ENCODE peak calls at places on chromosomes 11 and 22, in ten cellular contexts. M, N, W, J, L, A, X, V, H and F are unnamed samples.

GRCh38 chr22:47190276-47190956 is 428.0 kb downstream of the TBC1D22A start:
- DNase-seq in M (no peak), N (no peak), W (no peak), J (no peak), L (no peak), A (peak), X (no peak), V (no peak), H (no peak), F (no peak)

GRCh38 chr11:35935390-35935789 is 8.5 kb upstream of the LDLRAD3 start:
- DNase-seq in M (no peak), N (no peak), W (no peak), J (no peak), L (no peak), A (no peak), X (no peak), V (no peak), H (no peak), F (no peak)

GRCh38 chr11:19201737-19202605 is at the start of gene CSRP3:
- DNase-seq in M (peak), N (peak), W (no peak), J (no peak), L (no peak), A (no peak), X (no peak), V (no peak), H (no peak), F (peak)

GRCh38 chr11:112401036-112401769 is 140.5 kb upstream of the PLET1 start:
- DNase-seq in M (no peak), N (peak), W (no peak), J (no peak), L (peak), A (no peak), X (no peak), V (no peak), H (no peak), F (no peak)

GRCh38 chr11:117144477-117145392 is 648 bp downstream of the PAFAH1B2 start:
- DNase-seq in M (peak), N (peak), W (peak), J (peak), L (peak), A (peak), X (peak), V (peak), H (no peak), F (peak)

GRCh38 chr22:46119729-46120419 is 30.5 kb upstream of the PPARA start:
- DNase-seq in M (peak), N (peak), W (peak), J (no peak), L (peak), A (no peak), X (no peak), V (no peak), H (no peak), F (peak)

GRCh38 chr11:60563553-60564235 is 48.5 kb downstream of the MS4A13 start:
- DNase-seq in M (no peak), N (no peak), W (peak), J (no peak), L (peak), A (no peak), X (no peak), V (no peak), H (no peak), F (peak)

GRCh38 chr11:76622481-76623094 is 48.0 kb downstream of the LRRC32 start:
- DNase-seq in M (no peak), N (no peak), W (no peak), J (no peak), L (no peak), A (peak), X (no peak), V (no peak), H (no peak), F (no peak)

GRCh38 chr22:38645430-38645829 is 10.8 kb downstream of the FAM227A start:
- DNase-seq in M (no peak), N (no peak), W (no peak), J (no peak), L (no peak), A (no peak), X (no peak), V (no peak), H (no peak), F (no peak)

GRCh38 chr22:20488946-20489345 is 6.6 kb downstream of the KLHL22 start:
- DNase-seq in M (no peak), N (no peak), W (no peak), J (no peak), L (peak), A (no peak), X (no peak), V (no peak), H (no peak), F (no peak)

GRCh38 chr11:894575-895201 is 15.9 kb downstream of the CHID1 start:
- DNase-seq in M (no peak), N (no peak), W (no peak), J (no peak), L (peak), A (no peak), X (no peak), V (no peak), H (no peak), F (no peak)

DNA sequence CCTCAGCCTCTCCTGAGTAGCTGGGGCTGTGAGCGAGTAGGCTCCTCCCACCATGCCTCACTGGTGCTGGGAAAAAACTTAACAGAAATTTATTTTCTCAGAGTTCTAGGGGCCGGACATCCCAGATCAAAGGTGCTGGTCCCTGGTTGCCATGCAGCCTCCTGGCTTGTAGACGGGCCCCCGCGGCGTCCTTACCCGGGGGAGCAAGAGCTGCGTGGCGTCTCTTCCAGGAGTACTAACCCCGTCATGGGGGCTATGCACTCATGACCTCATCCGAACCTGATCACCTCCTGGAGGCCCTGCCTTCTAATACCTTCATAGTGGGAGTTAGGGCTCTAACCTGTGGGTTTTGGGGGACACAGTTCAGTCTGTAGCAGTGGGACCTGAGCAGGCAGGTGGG is 2.6 kb downstream of the TRABD start:
- DNase-seq in M (no peak), N (no peak), W (no peak), J (no peak), L (no peak), A (peak), X (no peak), V (no peak), H (no peak), F (no peak)
- H3K4me3 ChIP-seq in M (no peak), N (no peak), W (no peak), J (no peak), L (no peak), A (no peak), X (no peak), V (no peak), H (no peak), F (no peak)

GRCh38 chr11:47177846-47178245 is 1.2 kb upstream of the ARFGAP2 start:
- DNase-seq in M (peak), N (no peak), W (no peak), J (no peak), L (no peak), A (peak), X (no peak), V (no peak), H (no peak), F (no peak)
- H3K4me3 ChIP-seq in M (peak), N (no peak), W (no peak), J (peak), L (peak), A (peak), X (peak), V (peak), H (no peak), F (peak)

GRCh38 chr22:48488611-48489456 is 1338.8 kb downstream of the BRD1 start:
- DNase-seq in M (no peak), N (no peak), W (no peak), J (no peak), L (peak), A (peak), X (no peak), V (no peak), H (no peak), F (no peak)
- H3K4me3 ChIP-seq in M (peak), N (no peak), W (no peak), J (no peak), L (peak), A (no peak), X (no peak), V (no peak), H (peak), F (peak)

GRCh38 chr22:41948142-41948541 is 1.2 kb upstream of the CENPM start:
- DNase-seq in M (no peak), N (no peak), W (no peak), J (no peak), L (no peak), A (no peak), X (no peak), V (no peak), H (no peak), F (no peak)
- H3K4me3 ChIP-seq in M (no peak), N (no peak), W (no peak), J (no peak), L (no peak), A (no peak), X (peak), V (no peak), H (no peak), F (no peak)

GRCh38 chr11:128689586-128689945 is 4.3 kb upstream of the FLI1 start:
- DNase-seq in M (peak), N (no peak), W (no peak), J (no peak), L (peak), A (peak), X (no peak), V (no peak), H (no peak), F (no peak)
- H3K4me3 ChIP-seq in M (peak), N (no peak), W (peak), J (no peak), L (peak), A (no peak), X (no peak), V (peak), H (no peak), F (no peak)

GRCh38 chr22:32334640-32335365 is 22.9 kb upstream of the RFPL3 start:
- DNase-seq in M (no peak), N (peak), W (no peak), J (no peak), L (no peak), A (no peak), X (no peak), V (no peak), H (no peak), F (no peak)
- H3K4me3 ChIP-seq in M (no peak), N (no peak), W (no peak), J (no peak), L (no peak), A (no peak), X (no peak), V (no peak), H (no peak), F (no peak)